ENCODE peak calls at places on chromosomes 3 and 15, in nine cellular contexts. Z, N, J, U, D, F, P, R and X are unnamed samples.

GRCh38 chr15:72488558-72488957 is 14.4 kb downstream of the ARIH1 start:
- DNase-seq in Z (no peak), N (no peak), J (no peak), U (no peak), D (no peak), F (no peak), P (no peak), R (no peak), X (no peak)

GRCh38 chr15:29522373-29523276 is 253.0 kb upstream of the NSMCE3 start:
- DNase-seq in Z (no peak), N (no peak), J (peak), U (no peak), D (no peak), F (no peak), P (no peak), R (no peak), X (no peak)

GRCh38 chr15:71136159-71137137 is 21.2 kb downstream of the THSD4 start:
- DNase-seq in Z (no peak), N (peak), J (peak), U (peak), D (no peak), F (peak), P (no peak), R (no peak), X (no peak)

GRCh38 chr15:59814409-59814808 is 125.3 kb upstream of the BNIP2 start:
- DNase-seq in Z (no peak), N (no peak), J (no peak), U (no peak), D (no peak), F (no peak), P (no peak), R (no peak), X (no peak)

GRCh38 chr3:56365905-56366640 is 102.2 kb downstream of the ERC2 start:
- DNase-seq in Z (no peak), N (no peak), J (no peak), U (no peak), D (no peak), F (no peak), P (no peak), R (no peak), X (no peak)

GRCh38 chr3:195106418-195106906 is 164.5 kb downstream of the XXYLT1 start:
- DNase-seq in Z (peak), N (peak), J (no peak), U (peak), D (peak), F (peak), P (peak), R (peak), X (peak)

GRCh38 chr3:128309026-128309425 is 155.7 kb downstream of the EEFSEC start:
- DNase-seq in Z (peak), N (peak), J (no peak), U (no peak), D (no peak), F (no peak), P (no peak), R (no peak), X (no peak)

GRCh38 chr15:70197945-70198361 is 100.2 kb upstream of the TLE3 start:
- DNase-seq in Z (no peak), N (no peak), J (peak), U (no peak), D (no peak), F (no peak), P (peak), R (no peak), X (no peak)

GRCh38 chr3:15875016-15875689 is 77.4 kb upstream of the ANKRD28 start:
- DNase-seq in Z (no peak), N (no peak), J (no peak), U (no peak), D (no peak), F (no peak), P (no peak), R (no peak), X (no peak)

GRCh38 chr3:52062499-52062898 is 6.1 kb upstream of the DUSP7 start:
- DNase-seq in Z (no peak), N (no peak), J (peak), U (peak), D (no peak), F (peak), P (no peak), R (no peak), X (no peak)

GRCh38 chr15:32717290-32718081 is at the start of gene GREM1:
- DNase-seq in Z (peak), N (no peak), J (no peak), U (peak), D (no peak), F (no peak), P (no peak), R (no peak), X (no peak)

GRCh38 chr15:85579957-85580694 is 199.7 kb downstream of the AKAP13 start:
- DNase-seq in Z (no peak), N (peak), J (no peak), U (no peak), D (no peak), F (no peak), P (no peak), R (no peak), X (peak)

GRCh38 chr3:184970186-184970585 is 158.2 kb downstream of the VPS8 start:
- DNase-seq in Z (no peak), N (no peak), J (no peak), U (no peak), D (no peak), F (no peak), P (no peak), R (no peak), X (no peak)

GRCh38 chr3:168040624-168041208 is 55.0 kb downstream of the GOLIM4 start:
- DNase-seq in Z (peak), N (no peak), J (peak), U (no peak), D (no peak), F (peak), P (no peak), R (peak), X (no peak)

GRCh38 chr3:190517696-190518095 is 3.8 kb downstream of the IL1RAP start:
- DNase-seq in Z (no peak), N (no peak), J (no peak), U (no peak), D (no peak), F (no peak), P (no peak), R (no peak), X (no peak)

GRCh38 chr3:165446555-165446954 is 250.4 kb upstream of the SLITRK3 start:
- DNase-seq in Z (no peak), N (no peak), J (no peak), U (no peak), D (no peak), F (no peak), P (no peak), R (no peak), X (no peak)

GRCh38 chr15:29103825-29104565 is 165.6 kb downstream of the NSMCE3 start:
- DNase-seq in Z (peak), N (peak), J (no peak), U (no peak), D (no peak), F (peak), P (peak), R (no peak), X (peak)

GRCh38 chr3:47836986-47837385 is 34.0 kb downstream of the DHX30 start:
- DNase-seq in Z (no peak), N (no peak), J (no peak), U (no peak), D (no peak), F (no peak), P (no peak), R (no peak), X (no peak)

GRCh38 chr3:84125201-84125721 is 833.5 kb upstream of the CADM2 start:
- DNase-seq in Z (no peak), N (no peak), J (no peak), U (no peak), D (no peak), F (no peak), P (no peak), R (no peak), X (no peak)
- H3K4me3 ChIP-seq in Z (no peak), N (no peak), J (no peak), U (no peak), D (no peak), F (no peak), P (no peak), R (no peak), X (no peak)

GRCh38 chr15:25850154-25851111 is 12.7 kb downstream of the ATP10A start:
- DNase-seq in Z (peak), N (peak), J (no peak), U (peak), D (no peak), F (no peak), P (peak), R (peak), X (peak)

GRCh38 chr15:25849431-25849921 is 13.7 kb downstream of the ATP10A start:
- DNase-seq in Z (no peak), N (peak), J (peak), U (peak), D (no peak), F (no peak), P (no peak), R (peak), X (no peak)

GRCh38 chr15:25848769-25849430 is 14.2 kb downstream of the ATP10A start:
- DNase-seq in Z (no peak), N (no peak), J (no peak), U (no peak), D (no peak), F (no peak), P (no peak), R (peak), X (no peak)

GRCh38 chr15:25852696-25853524 is 10.2 kb downstream of the ATP10A start:
- DNase-seq in Z (no peak), N (no peak), J (no peak), U (no peak), D (no peak), F (no peak), P (no peak), R (peak), X (no peak)

DNA sequence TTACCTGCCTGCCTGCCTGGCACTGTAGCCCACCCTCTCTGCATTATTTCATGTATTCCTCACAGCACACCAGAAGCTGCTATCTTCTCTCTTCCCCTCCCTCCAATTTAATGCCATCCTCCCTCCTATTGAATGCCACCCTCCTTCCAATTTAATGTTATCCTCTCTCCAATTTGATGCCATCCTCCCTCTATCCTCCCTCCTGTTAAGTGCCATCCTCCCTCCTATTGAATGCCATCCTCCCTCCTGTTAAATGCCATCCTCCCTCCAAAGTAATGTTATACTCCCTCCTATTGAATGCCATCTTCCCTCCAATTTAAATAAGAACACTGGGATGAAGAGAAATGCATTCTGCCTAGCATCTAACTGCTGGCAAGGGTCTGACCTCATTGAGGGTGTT is 11.1 kb downstream of the ATP10A start:
- DNase-seq in Z (no peak), N (no peak), J (no peak), U (no peak), D (no peak), F (no peak), P (no peak), R (no peak), X (no peak)
- H3K4me3 ChIP-seq in Z (no peak), N (no peak), J (no peak), U (no peak), D (no peak), F (no peak), P (no peak), R (no peak), X (no peak)

GRCh38 chr15:63243776-63244175 is 33.6 kb upstream of the APH1B start:
- DNase-seq in Z (no peak), N (no peak), J (no peak), U (no peak), D (no peak), F (no peak), P (no peak), R (no peak), X (no peak)
- H3K4me3 ChIP-seq in Z (no peak), N (no peak), J (no peak), U (no peak), D (no peak), F (no peak), P (no peak), R (no peak), X (no peak)

GRCh38 chr3:125125822-125126245 is 70.0 kb upstream of the HEG1 start:
- DNase-seq in Z (no peak), N (no peak), J (no peak), U (no peak), D (no peak), F (no peak), P (no peak), R (no peak), X (no peak)

GRCh38 chr3:125126323-125126722 is 70.5 kb upstream of the HEG1 start:
- DNase-seq in Z (no peak), N (no peak), J (no peak), U (no peak), D (no peak), F (no peak), P (no peak), R (no peak), X (no peak)

GRCh38 chr3:125132815-125133214 is 77.0 kb upstream of the HEG1 start:
- DNase-seq in Z (no peak), N (no peak), J (no peak), U (no peak), D (no peak), F (no peak), P (no peak), R (no peak), X (no peak)

GRCh38 chr3:125129512-125129962 is 73.7 kb upstream of the HEG1 start:
- DNase-seq in Z (no peak), N (peak), J (peak), U (peak), D (no peak), F (peak), P (no peak), R (peak), X (no peak)

GRCh38 chr3:125128861-125129501 is 73.2 kb upstream of the HEG1 start:
- DNase-seq in Z (no peak), N (peak), J (no peak), U (peak), D (no peak), F (no peak), P (no peak), R (no peak), X (peak)
- H3K4me3 ChIP-seq in Z (no peak), N (no peak), J (no peak), U (no peak), D (no peak), F (no peak), P (no peak), R (no peak), X (no peak)

GRCh38 chr15:23602124-23602523 is 36.6 kb downstream of the MKRN3 start:
- DNase-seq in Z (no peak), N (no peak), J (no peak), U (no peak), D (no peak), F (no peak), P (no peak), R (no peak), X (no peak)

DNA sequence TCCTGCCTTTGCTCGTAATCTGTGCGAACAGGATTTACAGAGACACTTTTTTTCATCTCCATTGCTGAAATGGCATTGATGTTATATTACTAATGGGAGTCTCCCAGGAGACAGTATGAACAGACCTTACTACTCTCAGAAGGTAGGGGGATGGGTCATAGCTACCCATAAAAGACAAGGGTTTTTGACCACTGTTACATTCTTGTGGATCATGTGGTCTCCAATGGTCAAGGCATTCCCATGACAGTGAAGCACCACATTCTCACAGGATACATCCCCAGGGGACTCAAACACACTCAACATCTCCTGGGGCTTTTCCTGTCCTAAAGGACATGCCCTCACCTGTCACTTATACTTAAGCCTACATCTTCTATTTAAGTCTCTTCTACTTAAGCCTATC is 40.8 kb downstream of the MKRN3 start:
- DNase-seq in Z (no peak), N (no peak), J (no peak), U (no peak), D (no peak), F (no peak), P (no peak), R (no peak), X (no peak)
- H3K4me3 ChIP-seq in Z (no peak), N (no peak), J (no peak), U (no peak), D (no peak), F (no peak), P (no peak), R (no peak), X (no peak)

GRCh38 chr3:178259703-178260102 is 276.5 kb upstream of the KCNMB2 start:
- DNase-seq in Z (no peak), N (no peak), J (no peak), U (no peak), D (no peak), F (no peak), P (no peak), R (no peak), X (no peak)
- H3K4me3 ChIP-seq in Z (no peak), N (no peak), J (no peak), U (no peak), D (no peak), F (no peak), P (no peak), R (no peak), X (no peak)

GRCh38 chr3:55161256-55161655 is 233.4 kb upstream of the LRTM1 start:
- DNase-seq in Z (no peak), N (no peak), J (no peak), U (no peak), D (no peak), F (no peak), P (no peak), R (no peak), X (no peak)
- H3K4me3 ChIP-seq in Z (no peak), N (no peak), J (no peak), U (no peak), D (no peak), F (no peak), P (no peak), R (no peak), X (no peak)

GRCh38 chr15:64776402-64776786 is 1.0 kb upstream of the RBPMS2 start:
- DNase-seq in Z (peak), N (no peak), J (no peak), U (no peak), D (no peak), F (no peak), P (peak), R (no peak), X (peak)
- H3K4me3 ChIP-seq in Z (peak), N (peak), J (peak), U (no peak), D (peak), F (no peak), P (peak), R (peak), X (peak)

GRCh38 chr15:74429784-74430141 is 4.0 kb downstream of the SEMA7A start:
- DNase-seq in Z (no peak), N (no peak), J (no peak), U (no peak), D (no peak), F (no peak), P (no peak), R (no peak), X (no peak)

GRCh38 chr15:74432271-74432967 is 1.3 kb downstream of the SEMA7A start:
- DNase-seq in Z (no peak), N (no peak), J (no peak), U (no peak), D (no peak), F (no peak), P (no peak), R (no peak), X (peak)

GRCh38 chr15:74430510-74430951 is 3.2 kb downstream of the SEMA7A start:
- DNase-seq in Z (no peak), N (no peak), J (no peak), U (no peak), D (no peak), F (no peak), P (no peak), R (no peak), X (no peak)

GRCh38 chr15:74431645-74432044 is 2.1 kb downstream of the SEMA7A start:
- DNase-seq in Z (no peak), N (no peak), J (no peak), U (no peak), D (no peak), F (no peak), P (no peak), R (no peak), X (no peak)

DNA sequence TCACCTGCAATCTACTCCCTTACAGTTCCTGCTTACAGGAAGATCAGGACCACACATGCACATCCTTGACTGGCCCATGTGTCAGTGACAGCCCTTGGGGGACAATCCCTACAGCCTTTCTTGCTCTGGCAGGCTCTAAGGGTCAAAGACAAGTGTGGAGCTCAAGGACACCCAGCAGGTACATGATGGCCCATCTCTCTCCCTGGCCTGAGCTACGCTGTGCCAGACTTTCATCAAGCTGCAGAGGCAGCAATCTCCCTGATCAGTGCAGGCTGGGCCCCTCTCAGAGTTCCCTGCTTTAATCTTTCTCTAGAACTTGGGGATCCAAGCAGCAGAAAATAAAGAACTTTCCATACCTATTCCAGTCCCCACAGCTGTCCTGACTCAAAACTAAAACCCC is 2.6 kb downstream of the SEMA7A start:
- DNase-seq in Z (no peak), N (no peak), J (no peak), U (no peak), D (no peak), F (no peak), P (no peak), R (no peak), X (no peak)
- H3K4me3 ChIP-seq in Z (no peak), N (no peak), J (no peak), U (no peak), D (no peak), F (no peak), P (no peak), R (no peak), X (no peak)

GRCh38 chr15:82944840-82945239 is 7.7 kb downstream of the HOMER2 start:
- DNase-seq in Z (no peak), N (no peak), J (peak), U (no peak), D (no peak), F (no peak), P (no peak), R (no peak), X (no peak)
- H3K4me3 ChIP-seq in Z (no peak), N (no peak), J (no peak), U (no peak), D (no peak), F (no peak), P (no peak), R (no peak), X (no peak)